ENCODE peak calls at places on chromosomes 4 and X, in five cellular contexts. One of them, this sample, is unnamed.
A peak's percentile ranks its signal among the peaks of the same experiment; 100 is the strongest.

GRCh38 chr4:74840931-74841330 is 46.6 kb upstream of the BTC start:
- DNase-seq in CD8-positive, alpha-beta memory T cell: no peak
- DNase-seq in stomach: no peak
- DNase-seq in Panc1: no peak
- DNase-seq in OCI-LY7: no peak
- DNase-seq in this sample: peak; percentile 49

GRCh38 chr4:62225972-62226371 is 1025.8 kb downstream of the ADGRL3 start:
- DNase-seq in Panc1: no peak
- DNase-seq in OCI-LY7: no peak
- DNase-seq in stomach: no peak
- DNase-seq in CD8-positive, alpha-beta memory T cell: no peak
- DNase-seq in this sample: peak; percentile 87

GRCh38 chr4:2413821-2414610 is 4.4 kb downstream of the ZFYVE28 start:
- DNase-seq in CD8-positive, alpha-beta memory T cell: no peak
- DNase-seq in Panc1: no peak
- DNase-seq in stomach: peak; percentile 38
- DNase-seq in OCI-LY7: no peak
- DNase-seq in this sample: no peak

GRCh38 chr4:140188975-140189374 is 35.0 kb upstream of the MAML3 start:
- DNase-seq in Panc1: no peak
- DNase-seq in stomach: no peak
- DNase-seq in CD8-positive, alpha-beta memory T cell: no peak
- DNase-seq in OCI-LY7: no peak
- DNase-seq in this sample: no peak

GRCh38 chr4:16579866-16580265 is 318.6 kb downstream of the LDB2 start:
- DNase-seq in CD8-positive, alpha-beta memory T cell: no peak
- DNase-seq in stomach: no peak
- DNase-seq in OCI-LY7: no peak
- DNase-seq in Panc1: no peak
- DNase-seq in this sample: peak; percentile 49

GRCh38 chr4:110877728-110878382 is 255.0 kb upstream of the PITX2 start:
- DNase-seq in OCI-LY7: no peak
- DNase-seq in stomach: no peak
- DNase-seq in Panc1: no peak
- DNase-seq in CD8-positive, alpha-beta memory T cell: no peak
- DNase-seq in this sample: no peak

GRCh38 chr4:98929341-98930267 is 671 bp upstream of the EIF4E start:
- DNase-seq in Panc1: peak; percentile 86
- DNase-seq in OCI-LY7: peak; percentile 24
- DNase-seq in CD8-positive, alpha-beta memory T cell: peak; percentile 34
- DNase-seq in stomach: peak; percentile 71
- DNase-seq in this sample: peak; percentile 51

GRCh38 chrX:27715610-27716009 is 92.2 kb upstream of the MAGEB10 start:
- DNase-seq in OCI-LY7: no peak
- DNase-seq in CD8-positive, alpha-beta memory T cell: no peak
- DNase-seq in Panc1: no peak
- DNase-seq in stomach: no peak
- DNase-seq in this sample: no peak

GRCh38 chr4:68708566-68708965 is 38.1 kb upstream of the UGT2B15 start:
- DNase-seq in Panc1: no peak
- DNase-seq in stomach: no peak
- DNase-seq in CD8-positive, alpha-beta memory T cell: no peak
- DNase-seq in OCI-LY7: no peak
- DNase-seq in this sample: no peak

GRCh38 chr4:61915501-61915900 is 715.4 kb downstream of the ADGRL3 start:
- DNase-seq in OCI-LY7: no peak
- DNase-seq in stomach: no peak
- DNase-seq in Panc1: no peak
- DNase-seq in CD8-positive, alpha-beta memory T cell: no peak
- DNase-seq in this sample: no peak

GRCh38 chr4:82138376-82138775 is 235.4 kb downstream of the HNRNPD start:
- DNase-seq in stomach: no peak
- DNase-seq in Panc1: no peak
- DNase-seq in CD8-positive, alpha-beta memory T cell: no peak
- DNase-seq in OCI-LY7: no peak
- DNase-seq in this sample: no peak

GRCh38 chrX:154718607-154719006 is 32.3 kb downstream of the GAB3 start:
- DNase-seq in stomach: no peak
- DNase-seq in CD8-positive, alpha-beta memory T cell: no peak
- DNase-seq in OCI-LY7: peak; percentile 9
- DNase-seq in Panc1: no peak
- DNase-seq in this sample: no peak

GRCh38 chrX:154712781-154713391 is 38.0 kb downstream of the GAB3 start:
- DNase-seq in stomach: no peak
- DNase-seq in Panc1: no peak
- DNase-seq in OCI-LY7: no peak
- DNase-seq in CD8-positive, alpha-beta memory T cell: no peak
- DNase-seq in this sample: no peak

GRCh38 chrX:154714925-154715324 is 36.0 kb downstream of the GAB3 start:
- DNase-seq in OCI-LY7: peak; percentile 47
- DNase-seq in stomach: no peak
- DNase-seq in CD8-positive, alpha-beta memory T cell: peak; percentile 47
- DNase-seq in Panc1: no peak
- DNase-seq in this sample: peak; percentile 13

GRCh38 chrX:154717824-154718223 is 33.1 kb downstream of the GAB3 start:
- DNase-seq in Panc1: no peak
- DNase-seq in CD8-positive, alpha-beta memory T cell: peak; percentile 40
- DNase-seq in stomach: no peak
- DNase-seq in OCI-LY7: peak; percentile 52
- DNase-seq in this sample: peak; percentile 74

DNA sequence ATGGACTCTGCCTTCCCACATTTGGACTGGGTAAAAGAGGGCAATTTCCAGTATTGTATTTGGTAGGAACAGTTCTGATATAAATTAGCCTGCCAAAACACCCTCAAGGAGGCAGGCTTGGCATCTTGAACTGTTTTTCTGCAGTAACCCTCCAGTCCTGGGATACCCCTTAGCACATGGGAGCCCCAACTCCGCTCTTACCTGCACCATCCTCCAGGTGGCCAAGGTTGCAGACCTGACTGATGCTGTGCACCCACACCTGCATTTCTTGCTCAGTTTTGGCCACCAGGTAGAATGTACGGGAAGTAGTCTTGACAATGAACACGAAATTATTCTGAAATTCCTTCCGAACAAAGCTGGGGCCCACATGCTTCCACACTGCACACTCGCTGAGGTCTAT is 35.1 kb downstream of the GAB3 start:
- DNase-seq in Panc1: no peak
- DNase-seq in CD8-positive, alpha-beta memory T cell: no peak
- DNase-seq in stomach: no peak
- DNase-seq in OCI-LY7: no peak
- DNase-seq in this sample: no peak
- H3K4me1 ChIP-seq in Panc1: peaks cover 10% of the 10 kb centered on the region
- H3K4me1 ChIP-seq in CD8-positive, alpha-beta memory T cell: peaks cover 64% of the 10 kb centered on the region
- H3K4me1 ChIP-seq in stomach: peaks cover 7% of the 10 kb centered on the region
- H3K4me1 ChIP-seq in OCI-LY7: peaks cover 21% of the 10 kb centered on the region
- H3K4me1 ChIP-seq in this sample: peaks cover 3% of the 10 kb centered on the region

GRCh38 chr4:302381-302780 is 2.9 kb downstream of the ZNF732 start:
- DNase-seq in Panc1: no peak
- DNase-seq in stomach: no peak
- DNase-seq in OCI-LY7: no peak
- DNase-seq in CD8-positive, alpha-beta memory T cell: no peak
- DNase-seq in this sample: no peak
- H3K9me3 ChIP-seq in Panc1: no peaks in the 10 kb centered on the region
- H3K9me3 ChIP-seq in stomach: peaks cover 60% of the 10 kb centered on the region
- H3K9me3 ChIP-seq in OCI-LY7: peaks cover 44% of the 10 kb centered on the region
- H3K9me3 ChIP-seq in CD8-positive, alpha-beta memory T cell: no peaks in the 10 kb centered on the region
- H3K9me3 ChIP-seq in this sample: no peaks in the 10 kb centered on the region

GRCh38 chr4:113109106-113109740 is 59.8 kb downstream of the ANK2 start:
- DNase-seq in Panc1: no peak
- DNase-seq in OCI-LY7: no peak
- DNase-seq in CD8-positive, alpha-beta memory T cell: no peak
- DNase-seq in stomach: no peak
- DNase-seq in this sample: no peak

GRCh38 chr4:113101669-113102068 is 52.2 kb downstream of the ANK2 start:
- DNase-seq in Panc1: no peak
- DNase-seq in stomach: no peak
- DNase-seq in OCI-LY7: no peak
- DNase-seq in CD8-positive, alpha-beta memory T cell: no peak
- DNase-seq in this sample: no peak

GRCh38 chr4:113103556-113103955 is 54.1 kb downstream of the ANK2 start:
- DNase-seq in CD8-positive, alpha-beta memory T cell: no peak
- DNase-seq in stomach: no peak
- DNase-seq in OCI-LY7: no peak
- DNase-seq in Panc1: no peak
- DNase-seq in this sample: no peak

DNA sequence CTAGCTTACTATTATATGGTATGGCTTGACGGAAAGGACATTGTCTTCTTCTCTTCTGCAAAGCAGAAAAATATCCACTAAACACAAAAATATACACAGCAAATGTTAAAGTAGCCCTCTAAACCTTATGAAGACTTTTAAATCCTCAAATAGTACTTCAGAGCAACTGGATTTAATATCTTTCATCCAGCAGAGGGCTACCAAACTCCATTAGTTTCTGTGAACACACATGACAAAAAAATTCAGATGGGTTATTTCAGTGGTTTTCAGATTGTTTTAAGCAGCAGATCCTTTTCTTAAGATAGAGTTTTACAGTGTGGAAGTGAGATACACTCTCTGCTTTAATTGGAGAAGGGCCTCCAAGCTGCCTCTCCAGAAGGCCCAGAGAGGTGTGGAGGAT is 56.6 kb downstream of the ANK2 start:
- DNase-seq in stomach: no peak
- DNase-seq in CD8-positive, alpha-beta memory T cell: no peak
- DNase-seq in OCI-LY7: no peak
- DNase-seq in Panc1: peak; percentile 8
- DNase-seq in this sample: peak; percentile 54
- H3K27ac ChIP-seq in stomach: no peak overlapping the region
- H3K27ac ChIP-seq in CD8-positive, alpha-beta memory T cell: no peak overlapping the region
- H3K27ac ChIP-seq in OCI-LY7: no peak overlapping the region
- H3K27ac ChIP-seq in Panc1: no peak overlapping the region
- H3K27ac ChIP-seq in this sample: no peak overlapping the region

DNA sequence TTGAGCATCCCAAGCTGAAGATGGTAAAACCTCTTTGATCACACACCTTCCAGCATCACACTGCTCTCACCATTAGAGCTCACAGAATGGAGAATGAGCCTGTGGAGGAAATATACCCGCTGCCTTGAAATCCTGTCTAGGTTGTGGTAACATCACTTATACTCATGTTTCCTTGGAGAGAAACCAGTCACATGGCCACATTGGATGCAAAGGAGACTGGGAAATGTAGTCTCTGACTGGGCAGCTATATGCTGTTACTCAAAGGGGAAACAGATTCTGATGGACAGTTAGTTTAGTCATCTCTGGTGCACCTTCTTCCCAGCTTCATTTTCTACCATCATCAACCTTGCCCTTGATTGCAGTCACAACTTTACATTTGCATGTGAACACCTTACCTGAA is 286.3 kb downstream of the ANKRD50 start:
- DNase-seq in CD8-positive, alpha-beta memory T cell: no peak
- DNase-seq in Panc1: no peak
- DNase-seq in OCI-LY7: no peak
- DNase-seq in stomach: no peak
- DNase-seq in this sample: no peak
- H3K4me1 ChIP-seq in CD8-positive, alpha-beta memory T cell: no peaks in the 10 kb centered on the region
- H3K4me1 ChIP-seq in Panc1: no peaks in the 10 kb centered on the region
- H3K4me1 ChIP-seq in OCI-LY7: no peaks in the 10 kb centered on the region
- H3K4me1 ChIP-seq in stomach: peaks cover 10% of the 10 kb centered on the region
- H3K4me1 ChIP-seq in this sample: peaks cover 3% of the 10 kb centered on the region